ENCODE peak calls at places on chromosomes 13 and 19, in four cellular contexts. R is CD4-positive, alpha-beta memory T cell; H is AG10803; K is tibial nerve. X is an unnamed sample.

GRCh38 chr19:4697304-4697703 is 26.3 kb downstream of the DPP9 start:
- DNase-seq in R (no peak), H (no peak), K (no peak), X (no peak)

GRCh38 chr13:60051754-60052153 is 112.0 kb downstream of the DIAPH3 start:
- DNase-seq in K (no peak), H (no peak), R (no peak), X (no peak)

GRCh38 chr13:77751513-77752456 is 54.3 kb downstream of the SLAIN1 start:
- DNase-seq in H (peak; percentile 43), K (peak; percentile 29), R (peak; percentile 52), X (peak; percentile 63)

GRCh38 chr13:77544365-77544764 is 8.9 kb downstream of the SCEL start:
- DNase-seq in H (peak; percentile 5), R (no peak), K (peak; percentile 46), X (no peak)

GRCh38 chr19:34313188-34313587 is 51.8 kb upstream of the GPI start:
- DNase-seq in K (no peak), R (no peak), H (peak; percentile 53), X (no peak)

GRCh38 chr19:15113245-15114152 is 6.3 kb downstream of the SYDE1 start:
- DNase-seq in H (no peak), R (no peak), K (no peak), X (no peak)

GRCh38 chr13:103815619-103816018 is 749.4 kb upstream of the SLC10A2 start:
- DNase-seq in H (no peak), K (no peak), R (no peak), X (no peak)

GRCh38 chr13:93558637-93559036 is 332.0 kb downstream of the GPC6 start:
- DNase-seq in K (no peak), H (no peak), R (no peak), X (no peak)

GRCh38 chr19:52453324-52454094 is at the start of gene ZNF578:
- DNase-seq in R (peak; percentile 49), H (peak; percentile 84), K (peak; percentile 42), X (no peak)

GRCh38 chr13:112330479-112331407 is 45.4 kb upstream of the SPACA7 start:
- DNase-seq in R (no peak), K (no peak), H (no peak), X (no peak)

GRCh38 chr13:102651392-102651791 is 43.5 kb downstream of the METTL21C start:
- DNase-seq in K (no peak), H (peak; percentile 30), R (no peak), X (no peak)

GRCh38 chr13:72204291-72204690 is 337.3 kb upstream of the DACH1 start:
- DNase-seq in K (no peak), R (no peak), H (peak; percentile 69), X (no peak)

GRCh38 chr19:16520986-16521624 is 21.1 kb downstream of the CHERP start:
- DNase-seq in K (no peak), R (no peak), H (no peak), X (no peak)

GRCh38 chr13:98265669-98266551 is 88.8 kb upstream of the RNF113B start:
- DNase-seq in R (no peak), K (peak; percentile 31), H (peak; percentile 45), X (no peak)

GRCh38 chr19:51135004-51135403 is 7.1 kb upstream of the SIGLEC7 start:
- DNase-seq in R (no peak), H (no peak), K (no peak), X (no peak)

GRCh38 chr13:111920932-111921705 is 145.8 kb upstream of the SOX1 start:
- DNase-seq in R (no peak), H (no peak), K (no peak), X (no peak)

GRCh38 chr13:66780814-66781213 is 449.3 kb downstream of the PCDH9 start:
- DNase-seq in H (no peak), R (no peak), K (no peak), X (no peak)

GRCh38 chr19:52200044-52200443 is 10.2 kb downstream of the PPP2R1A start:
- DNase-seq in H (peak; percentile 83), K (peak; percentile 57), R (no peak), X (no peak)

GRCh38 chr13:74114202-74114601 is 20.0 kb downstream of the KLF12 start:
- DNase-seq in H (peak; percentile 50), R (no peak), K (no peak), X (no peak)

GRCh38 chr13:113202912-113203311 is 5.6 kb downstream of the PCID2 start:
- DNase-seq in K (no peak), R (no peak), H (no peak), X (no peak)

GRCh38 chr13:45314822-45315221 is 26.2 kb downstream of the TPT1 start:
- DNase-seq in R (no peak), H (no peak), K (no peak), X (no peak)

GRCh38 chr13:30618186-30618937 is 642 bp downstream of the USPL1 start:
- DNase-seq in K (no peak), H (no peak), R (no peak), X (no peak)

GRCh38 chr13:30616927-30617314 is 799 bp upstream of the USPL1 start:
- DNase-seq in R (peak; percentile 68), K (peak; percentile 86), H (peak; percentile 90), X (peak; percentile 73)

GRCh38 chr13:30619731-30620130 is 2.0 kb downstream of the USPL1 start:
- DNase-seq in K (no peak), H (no peak), R (no peak), X (no peak)

GRCh38 chr13:30617315-30618185 is at the start of gene USPL1:
- DNase-seq in H (peak; percentile 100), R (peak; percentile 98), K (peak; percentile 95), X (peak; percentile 99)

GRCh38 chr13:30618938-30619289 is 1.2 kb downstream of the USPL1 start:
- DNase-seq in R (no peak), H (no peak), K (no peak), X (no peak)
- H3K4me3 ChIP-seq in R (peak overlapping the region; percentile 89), H (peak overlapping the region; percentile 93), K (peak overlapping the region; percentile 90), X (peak overlapping the region; percentile 82)

GRCh38 chr19:39320948-39321831 is 527 bp upstream of the LRFN1 start:
- DNase-seq in H (no peak), R (no peak), K (no peak), X (no peak)
- H3K4me3 ChIP-seq in H (no peak overlapping the region), R (no peak overlapping the region), K (peak overlapping the region; percentile 56), X (peak overlapping the region; percentile 40)

GRCh38 chr19:42132851-42133528 is 744 bp upstream of the POU2F2 start:
- DNase-seq in R (peak; percentile 84), H (peak; percentile 41), K (peak; percentile 51), X (peak; percentile 61)

GRCh38 chr19:42132030-42132628 is at the start of gene POU2F2:
- DNase-seq in R (peak; percentile 86), H (no peak), K (peak; percentile 19), X (peak; percentile 61)

GRCh38 chr19:42131149-42132029 is 857 bp downstream of the POU2F2 start:
- DNase-seq in K (no peak), H (no peak), R (no peak), X (no peak)

GRCh38 chr19:42129399-42130253 is 2.6 kb downstream of the POU2F2 start:
- DNase-seq in K (peak; percentile 31), H (peak; percentile 90), R (no peak), X (no peak)

GRCh38 chr19:42130254-42130573 is 2.0 kb downstream of the POU2F2 start:
- DNase-seq in H (no peak), K (no peak), R (no peak), X (no peak)
- H3K4me3 ChIP-seq in H (peak overlapping the region; percentile 48), K (no peak overlapping the region), R (no peak overlapping the region), X (no peak overlapping the region)

DNA sequence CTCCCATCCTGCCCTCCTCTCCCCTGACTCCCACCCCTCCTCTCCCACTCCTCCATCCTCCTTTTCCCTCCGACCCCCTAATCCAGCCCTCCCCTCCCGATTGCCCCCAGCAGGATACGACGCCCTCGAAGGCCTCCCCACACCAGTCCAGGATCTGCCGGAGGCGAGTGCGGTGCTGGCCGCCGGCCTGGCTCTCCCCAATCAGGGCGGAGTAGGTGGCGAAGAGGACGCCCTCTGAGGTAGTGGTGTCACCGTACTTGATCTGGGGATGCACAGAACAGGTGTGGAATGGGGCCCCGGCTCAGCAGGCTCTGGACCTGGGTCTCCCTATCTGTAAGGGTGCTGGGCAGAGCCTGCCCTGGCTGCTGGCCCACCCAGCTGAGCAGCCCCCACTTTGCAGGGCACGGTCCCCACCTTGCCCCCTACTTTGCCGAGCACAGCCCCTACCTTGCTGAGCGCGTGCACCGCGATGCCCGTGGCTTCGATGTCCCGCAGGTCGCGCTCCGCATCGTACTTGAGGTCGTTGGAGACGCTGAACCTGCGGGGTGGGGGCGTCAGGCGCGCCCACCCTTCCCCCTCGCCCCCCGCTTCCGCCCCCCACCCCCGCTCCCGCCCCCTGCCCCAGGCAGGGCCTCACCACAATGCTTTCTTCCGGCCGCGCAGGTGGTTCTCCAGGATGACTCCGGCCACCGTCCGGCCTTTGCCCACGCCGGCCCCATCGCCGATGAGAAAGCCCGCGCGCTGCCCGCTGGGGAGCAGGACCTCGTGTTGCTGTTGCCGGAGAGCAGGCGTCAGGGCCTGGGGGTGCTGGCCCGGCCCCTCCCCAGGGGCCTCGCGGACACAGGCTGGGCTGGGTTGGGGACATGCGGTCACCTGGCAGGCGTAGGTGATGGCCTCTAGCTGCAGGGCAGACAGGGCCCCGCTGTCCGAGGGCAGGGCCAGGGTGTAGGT is 18.5 kb downstream of the GPX4 start:
- DNase-seq in H (no peak), R (no peak), K (no peak), X (no peak)
- H3K4me3 ChIP-seq in H (no peak overlapping the region), R (no peak overlapping the region), K (no peak overlapping the region), X (no peak overlapping the region)

GRCh38 chr19:47377208-47377701 is 28.1 kb downstream of the DHX34 start:
- DNase-seq in R (no peak), K (no peak), H (no peak), X (no peak)

GRCh38 chr19:47377801-47378200 is 28.7 kb downstream of the DHX34 start:
- DNase-seq in K (no peak), R (no peak), H (no peak), X (no peak)

GRCh38 chr19:47376589-47377144 is 27.6 kb downstream of the DHX34 start:
- DNase-seq in K (no peak), H (no peak), R (no peak), X (no peak)

GRCh38 chr19:47379398-47379938 is 30.4 kb downstream of the DHX34 start:
- DNase-seq in R (no peak), H (no peak), K (no peak), X (no peak)

DNA sequence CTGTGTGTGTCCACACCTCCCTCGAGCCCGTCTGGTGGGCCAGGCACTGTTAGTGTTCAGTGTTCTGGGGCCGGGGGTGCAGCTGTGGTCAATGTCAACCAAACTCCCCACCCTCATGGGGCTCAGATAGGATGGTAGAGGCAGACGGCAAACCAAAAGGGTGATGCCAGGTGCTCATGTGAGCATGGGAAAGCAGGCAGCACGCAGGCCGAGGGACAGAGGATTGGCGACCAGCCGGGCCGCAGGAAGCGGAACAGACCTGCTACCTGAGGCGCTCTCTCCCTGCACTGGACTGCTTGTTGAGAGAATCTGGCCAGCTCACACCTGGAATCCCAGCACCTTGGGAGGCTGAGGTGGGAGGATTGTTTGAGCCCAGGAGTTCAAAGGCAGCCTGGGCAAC is 29.1 kb downstream of the DHX34 start:
- DNase-seq in K (no peak), R (no peak), H (no peak), X (no peak)
- H3K4me3 ChIP-seq in K (no peak overlapping the region), R (no peak overlapping the region), H (no peak overlapping the region), X (no peak overlapping the region)

GRCh38 chr13:33174491-33174890 is 111.1 kb downstream of the STARD13 start:
- DNase-seq in R (no peak), H (no peak), K (no peak), X (no peak)
- H3K4me3 ChIP-seq in R (no peak overlapping the region), H (no peak overlapping the region), K (no peak overlapping the region), X (no peak overlapping the region)

X was measured in Jurkat, Clone E6-1.